ENCODE peak calls at places on chromosome 9, in nine cellular contexts. H, X, R, T, E, W, I, D and N are unnamed samples.

GRCh38 chr9:34984049-34984448 is 5.5 kb upstream of the DNAJB5 start:
- DNase-seq in H (no peak), X (no peak), R (no peak), T (no peak), E (no peak), W (peak), I (no peak), D (no peak), N (no peak)

GRCh38 chr9:6915635-6916034 is 157.9 kb downstream of the KDM4C start:
- DNase-seq in H (no peak), X (no peak), R (no peak), T (no peak), E (no peak), W (no peak), I (no peak), D (no peak), N (no peak)

GRCh38 chr9:14531424-14532269 is 161.6 kb downstream of the ZDHHC21 start:
- DNase-seq in H (no peak), X (no peak), R (no peak), T (no peak), E (no peak), W (no peak), I (no peak), D (no peak), N (no peak)

GRCh38 chr9:94952553-94953373 is 226.3 kb downstream of the AOPEP start:
- DNase-seq in H (no peak), X (peak), R (no peak), T (no peak), E (no peak), W (no peak), I (peak), D (no peak), N (no peak)

GRCh38 chr9:4196376-4196775 is 103.5 kb downstream of the GLIS3 start:
- DNase-seq in H (no peak), X (no peak), R (no peak), T (no peak), E (no peak), W (no peak), I (no peak), D (no peak), N (no peak)

GRCh38 chr9:82436480-82436879 is 447.9 kb downstream of the SPATA31D1 start:
- DNase-seq in H (no peak), X (no peak), R (no peak), T (no peak), E (no peak), W (no peak), I (no peak), D (no peak), N (no peak)

GRCh38 chr9:95757026-95757425 is 118.5 kb upstream of the ERCC6L2 start:
- DNase-seq in H (no peak), X (no peak), R (no peak), T (no peak), E (no peak), W (no peak), I (no peak), D (no peak), N (peak)

GRCh38 chr9:447230-448025 is 232.8 kb downstream of the DOCK8 start:
- DNase-seq in H (no peak), X (no peak), R (peak), T (peak), E (no peak), W (peak), I (no peak), D (peak), N (peak)

GRCh38 chr9:131734781-131735180 is 5.1 kb downstream of the RAPGEF1 start:
- DNase-seq in H (peak), X (no peak), R (no peak), T (no peak), E (no peak), W (no peak), I (no peak), D (no peak), N (no peak)

GRCh38 chr9:74078647-74079046 is 418.5 kb upstream of the RORB start:
- DNase-seq in H (no peak), X (no peak), R (no peak), T (no peak), E (no peak), W (no peak), I (no peak), D (no peak), N (no peak)

GRCh38 chr9:109238677-109239076 is 71.6 kb upstream of the FRRS1L start:
- DNase-seq in H (no peak), X (no peak), R (no peak), T (peak), E (no peak), W (no peak), I (no peak), D (no peak), N (peak)

GRCh38 chr9:6054280-6055099 is 39.1 kb upstream of the RANBP6 start:
- DNase-seq in H (no peak), X (peak), R (peak), T (peak), E (peak), W (peak), I (peak), D (peak), N (no peak)

DNA sequence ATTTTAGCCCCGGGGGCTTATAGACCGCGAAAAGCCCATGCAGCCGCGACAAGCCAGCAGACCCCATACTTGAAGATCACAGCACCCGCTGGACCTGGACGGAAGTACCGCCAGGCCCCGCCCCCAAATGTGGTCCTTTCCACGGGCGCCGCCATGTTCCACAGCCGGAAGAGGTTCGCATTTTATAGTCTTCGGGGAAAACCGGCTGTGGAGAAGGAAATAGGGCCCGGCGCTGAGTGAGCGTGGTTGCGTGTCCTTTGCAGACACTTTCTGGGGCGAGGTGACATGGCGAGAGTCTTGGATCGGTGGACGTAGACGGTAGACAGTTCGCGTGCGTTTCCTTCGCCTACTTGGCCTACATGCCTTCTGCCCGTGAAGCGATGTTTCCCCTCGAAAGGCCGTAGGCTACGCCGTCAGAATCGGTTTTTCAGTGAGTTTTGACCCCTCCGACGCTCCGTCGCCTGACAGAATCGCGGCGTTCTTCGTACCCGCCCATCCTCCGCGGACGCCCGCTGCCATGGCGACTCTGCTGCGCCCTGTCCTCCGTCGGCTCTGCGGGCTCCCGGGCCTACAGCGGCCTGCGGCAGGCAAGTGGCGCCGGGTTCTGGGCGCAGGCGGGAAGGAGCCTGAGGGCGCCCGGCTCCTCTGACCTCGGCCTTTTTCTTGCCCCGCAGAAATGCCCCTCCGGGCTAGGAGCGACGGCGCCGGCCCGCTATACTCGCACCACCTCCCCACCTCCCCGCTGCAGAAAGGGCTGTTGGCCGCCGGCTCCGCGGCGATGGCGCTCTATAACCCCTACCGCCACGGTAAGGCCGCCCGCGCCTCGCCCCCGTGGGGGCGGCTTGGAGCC is at the start of the genes COQ4 and TRUB2:
- DNase-seq in H (peak), X (peak), R (peak), T (peak), E (peak), W (peak), I (peak), D (peak), N (peak)
- TF ChIP-seq POLR2A in H (no peak), X (no peak), R (peak), T (peak), E (no peak), W (no peak), I (no peak), D (peak), N (peak)

GRCh38 chr9:72930828-72931227 is 22.0 kb downstream of the ALDH1A1 start:
- DNase-seq in H (no peak), X (no peak), R (no peak), T (peak), E (no peak), W (no peak), I (no peak), D (no peak), N (no peak)

GRCh38 chr9:72932669-72933068 is 20.2 kb downstream of the ALDH1A1 start:
- DNase-seq in H (no peak), X (no peak), R (no peak), T (no peak), E (no peak), W (no peak), I (no peak), D (no peak), N (no peak)

GRCh38 chr9:72931437-72931836 is 21.4 kb downstream of the ALDH1A1 start:
- DNase-seq in H (no peak), X (no peak), R (no peak), T (no peak), E (no peak), W (no peak), I (no peak), D (no peak), N (no peak)

GRCh38 chr9:72933730-72934665 is 18.9 kb downstream of the ALDH1A1 start:
- DNase-seq in H (no peak), X (no peak), R (no peak), T (peak), E (no peak), W (no peak), I (no peak), D (no peak), N (no peak)

DNA sequence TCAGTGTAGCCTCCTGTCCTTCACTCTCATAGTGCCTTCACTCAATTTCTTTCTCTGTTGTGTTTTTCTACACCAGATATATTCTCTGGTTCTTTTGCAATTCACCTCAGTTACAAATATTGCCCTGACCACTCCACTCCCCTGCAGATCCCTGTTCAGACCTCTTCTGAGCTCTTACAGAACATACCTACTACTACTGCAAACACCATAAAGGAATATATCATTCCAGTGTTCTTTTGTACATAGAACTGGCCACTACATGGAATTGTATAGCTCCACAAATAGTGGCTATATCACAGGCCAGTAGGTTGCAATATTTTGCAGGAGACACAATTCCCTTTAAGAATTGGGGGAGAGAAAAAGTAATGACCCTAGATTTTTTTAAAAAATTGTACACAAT is 21.0 kb downstream of the ALDH1A1 start:
- DNase-seq in H (no peak), X (no peak), R (no peak), T (no peak), E (no peak), W (no peak), I (no peak), D (no peak), N (no peak)
- TF ChIP-seq POLR2A in H (no peak), X (no peak), R (no peak), T (no peak), E (no peak), W (no peak), I (no peak), D (no peak), N (no peak)

GRCh38 chr9:127423934-127424668 is at the start of gene ZNF79:
- DNase-seq in H (peak), X (peak), R (peak), T (peak), E (peak), W (peak), I (peak), D (peak), N (peak)
- TF ChIP-seq POLR2A in H (no peak), X (peak), R (peak), T (peak), E (peak), W (peak), I (no peak), D (peak), N (peak)

GRCh38 chr9:92963831-92964606 is 16.7 kb downstream of the FGD3 start:
- DNase-seq in H (peak), X (no peak), R (peak), T (no peak), E (no peak), W (no peak), I (peak), D (no peak), N (no peak)

GRCh38 chr9:92966518-92966800 is 19.1 kb downstream of the FGD3 start:
- DNase-seq in H (peak), X (no peak), R (peak), T (no peak), E (no peak), W (no peak), I (no peak), D (no peak), N (no peak)

GRCh38 chr9:92964607-92964975 is 17.3 kb downstream of the FGD3 start:
- DNase-seq in H (peak), X (no peak), R (no peak), T (no peak), E (no peak), W (no peak), I (no peak), D (no peak), N (no peak)

GRCh38 chr9:92965759-92966517 is 18.6 kb downstream of the FGD3 start:
- DNase-seq in H (peak), X (no peak), R (peak), T (no peak), E (no peak), W (no peak), I (no peak), D (no peak), N (no peak)

DNA sequence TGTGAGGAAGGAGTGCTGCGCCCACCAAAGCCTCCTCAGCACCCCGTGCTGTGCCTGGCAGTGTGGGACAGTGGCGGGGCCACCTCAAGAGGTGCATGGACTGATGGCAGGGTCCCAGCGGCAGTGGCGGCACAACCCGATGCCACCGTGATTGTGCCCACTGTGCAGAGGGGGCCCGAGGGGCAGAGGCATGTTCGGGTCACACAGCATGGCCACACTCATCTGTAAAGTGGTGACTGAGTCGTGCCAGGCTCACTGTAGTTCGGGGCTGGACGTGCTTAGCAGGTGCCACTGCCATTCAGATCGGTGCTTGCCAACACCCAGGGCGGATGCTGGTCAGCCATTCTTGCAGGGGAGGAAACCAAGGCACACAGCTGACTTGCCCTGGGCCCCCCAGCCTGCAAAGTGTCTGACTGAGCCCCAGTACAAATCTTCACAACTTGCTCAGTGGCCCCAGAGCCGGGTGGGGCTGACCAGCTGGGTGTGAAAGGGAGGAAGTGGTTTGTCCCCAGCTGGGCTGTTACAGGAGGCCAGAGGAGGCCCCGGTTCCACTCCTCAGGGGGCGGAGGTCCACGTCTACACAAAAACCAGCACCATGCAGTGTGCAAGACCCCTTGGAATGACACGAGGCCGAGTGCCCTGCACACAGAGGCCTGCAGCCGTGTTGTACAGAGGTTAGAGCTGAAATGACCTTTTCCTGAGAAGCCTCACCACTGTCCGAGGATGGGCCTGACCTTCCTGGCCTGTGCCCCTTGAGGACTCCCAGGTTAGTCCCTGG is 17.8 kb downstream of the FGD3 start:
- DNase-seq in H (peak), X (no peak), R (peak), T (no peak), E (no peak), W (no peak), I (no peak), D (no peak), N (no peak)
- TF ChIP-seq POLR2A in H (no peak), X (no peak), R (no peak), T (no peak), E (no peak), W (no peak), I (no peak), D (no peak), N (no peak)

DNA sequence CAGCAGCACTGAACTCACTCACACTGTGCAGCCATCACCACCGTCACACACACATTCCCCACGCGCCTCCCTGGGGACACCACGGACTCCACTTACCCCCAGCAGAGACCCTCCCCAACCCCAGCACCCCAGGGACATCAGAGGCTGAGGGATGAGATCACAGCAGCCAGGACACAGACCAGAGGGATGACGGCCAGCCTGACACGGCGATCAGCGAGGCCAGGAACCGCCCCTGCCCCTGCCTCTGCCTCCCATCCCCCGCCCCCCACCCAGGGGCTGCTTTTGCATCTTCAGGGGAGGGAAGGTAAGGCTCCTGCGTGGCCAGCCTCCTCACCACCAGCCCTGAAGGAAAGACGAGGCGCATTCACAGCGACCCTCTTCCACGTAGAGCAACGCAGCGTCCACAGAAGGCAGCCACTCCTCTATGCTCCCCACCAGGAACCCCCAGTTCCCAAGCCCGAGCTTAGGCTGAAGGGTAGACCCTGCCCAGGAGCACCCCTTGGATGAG is 104.5 kb downstream of the VAV2 start:
- DNase-seq in H (no peak), X (no peak), R (no peak), T (no peak), E (no peak), W (no peak), I (no peak), D (no peak), N (no peak)
- TF ChIP-seq POLR2A in H (no peak), X (no peak), R (no peak), T (no peak), E (no peak), W (no peak), I (no peak), D (no peak), N (no peak)

GRCh38 chr9:137175345-137175961 is 3.6 kb upstream of the TMEM210 start:
- DNase-seq in H (no peak), X (no peak), R (no peak), T (no peak), E (no peak), W (peak), I (no peak), D (no peak), N (no peak)
- TF ChIP-seq POLR2A in H (no peak), X (no peak), R (no peak), T (no peak), E (no peak), W (peak), I (no peak), D (no peak), N (no peak)

GRCh38 chr9:98943682-98944129 is at the start of gene COL15A1:
- DNase-seq in H (no peak), X (peak), R (no peak), T (peak), E (peak), W (peak), I (peak), D (no peak), N (no peak)

GRCh38 chr9:98942906-98943681 is 613 bp upstream of the COL15A1 start:
- DNase-seq in H (no peak), X (no peak), R (no peak), T (no peak), E (no peak), W (no peak), I (no peak), D (no peak), N (no peak)

GRCh38 chr9:98941946-98942523 is 1.7 kb upstream of the COL15A1 start:
- DNase-seq in H (no peak), X (no peak), R (no peak), T (no peak), E (no peak), W (no peak), I (no peak), D (no peak), N (no peak)

GRCh38 chr9:98940278-98940677 is 3.4 kb upstream of the COL15A1 start:
- DNase-seq in H (no peak), X (no peak), R (no peak), T (no peak), E (no peak), W (no peak), I (no peak), D (no peak), N (no peak)

GRCh38 chr9:98944130-98945074 is 695 bp downstream of the COL15A1 start:
- DNase-seq in H (no peak), X (peak), R (no peak), T (peak), E (peak), W (no peak), I (peak), D (no peak), N (no peak)
- TF ChIP-seq POLR2A in H (no peak), X (no peak), R (no peak), T (no peak), E (no peak), W (no peak), I (no peak), D (no peak), N (no peak)

GRCh38 chr9:12815895-12816294 is 41.1 kb downstream of the LURAP1L start:
- DNase-seq in H (no peak), X (no peak), R (no peak), T (peak), E (no peak), W (no peak), I (no peak), D (no peak), N (no peak)

GRCh38 chr9:12816656-12817101 is 41.9 kb downstream of the LURAP1L start:
- DNase-seq in H (no peak), X (no peak), R (no peak), T (peak), E (no peak), W (no peak), I (no peak), D (no peak), N (no peak)

GRCh38 chr9:12818431-12819000 is 43.7 kb downstream of the LURAP1L start:
- DNase-seq in H (no peak), X (no peak), R (peak), T (peak), E (no peak), W (no peak), I (peak), D (no peak), N (no peak)

GRCh38 chr9:12819436-12820185 is 44.8 kb downstream of the LURAP1L start:
- DNase-seq in H (no peak), X (no peak), R (peak), T (peak), E (no peak), W (peak), I (peak), D (peak), N (no peak)

DNA sequence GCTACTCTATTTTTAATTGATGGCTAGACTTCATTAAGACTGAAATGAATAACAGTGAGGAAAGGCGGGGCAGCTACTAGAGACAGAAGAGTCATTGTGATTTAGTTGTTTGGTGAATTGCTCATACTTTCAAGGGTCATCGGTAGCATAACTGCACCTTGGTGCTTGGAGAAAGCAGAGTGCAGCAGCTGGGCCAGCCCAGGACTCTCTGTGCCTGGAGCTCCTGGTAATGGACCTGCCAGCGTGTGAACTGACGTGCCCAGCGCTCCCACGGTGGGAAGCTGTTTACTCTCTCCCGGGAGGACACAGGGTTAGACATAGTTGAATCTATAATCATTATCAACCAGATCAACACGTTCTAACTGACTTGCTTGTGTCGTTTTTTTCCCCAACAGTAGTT is 42.9 kb downstream of the LURAP1L start:
- DNase-seq in H (no peak), X (no peak), R (peak), T (peak), E (peak), W (no peak), I (peak), D (peak), N (no peak)
- TF ChIP-seq POLR2A in H (no peak), X (no peak), R (peak), T (no peak), E (no peak), W (no peak), I (no peak), D (no peak), N (no peak)

GRCh38 chr9:83622814-83623633 is at the start of gene IDNK:
- DNase-seq in H (peak), X (peak), R (peak), T (peak), E (peak), W (peak), I (peak), D (peak), N (peak)
- TF ChIP-seq POLR2A in H (no peak), X (no peak), R (peak), T (peak), E (no peak), W (peak), I (peak), D (peak), N (peak)